ENCODE peak calls at places on chromosome 11, in four cellular contexts. P is psoas muscle, Z is uterus, S is fibroblast of lung. A is an unnamed sample.

GRCh38 chr11:103055174-103055890 is 36.6 kb downstream of the DCUN1D5 start:
- DNase-seq in P (no peak), S (peak; percentile 73), Z (no peak), A (peak; percentile 51)

GRCh38 chr11:131025020-131025419 is 108.7 kb upstream of the SNX19 start:
- DNase-seq in Z (no peak), S (peak; percentile 68), P (no peak), A (no peak)

GRCh38 chr11:77633856-77634425 is 3.7 kb downstream of the CLNS1A start:
- DNase-seq in S (peak; percentile 27), Z (no peak), P (no peak), A (no peak)

GRCh38 chr11:46210856-46211255 is 66.6 kb upstream of the CREB3L1 start:
- DNase-seq in Z (no peak), P (no peak), S (no peak), A (no peak)

GRCh38 chr11:130478204-130478701 is 29.8 kb downstream of the ADAMTS15 start:
- DNase-seq in Z (peak; percentile 86), S (peak; percentile 97), P (peak; percentile 87), A (peak; percentile 94)

GRCh38 chr11:123773026-123773425 is 18.7 kb upstream of the OR6X1 start:
- DNase-seq in S (no peak), Z (no peak), P (no peak), A (no peak)

GRCh38 chr11:40241524-40242037 is 1217.9 kb downstream of the LRRC4C start:
- DNase-seq in S (peak; percentile 8), Z (peak; percentile 57), P (no peak), A (no peak)

GRCh38 chr11:34787899-34788298 is 128.3 kb downstream of the APIP start:
- DNase-seq in Z (no peak), S (no peak), P (no peak), A (no peak)

GRCh38 chr11:46039990-46040389 is 81.3 kb downstream of the PHF21A start:
- DNase-seq in P (no peak), Z (no peak), S (peak; percentile 82), A (peak; percentile 20)

GRCh38 chr11:100574894-100575769 is 112.0 kb upstream of the ARHGAP42 start:
- DNase-seq in Z (no peak), P (no peak), S (peak; percentile 71), A (no peak)

GRCh38 chr11:7494086-7494775 is 8.9 kb downstream of the OLFML1 start:
- DNase-seq in S (no peak), Z (no peak), P (no peak), A (no peak)

GRCh38 chr11:121067912-121068652 is 33.0 kb upstream of the TECTA start:
- DNase-seq in P (no peak), S (peak; percentile 28), Z (no peak), A (no peak)

GRCh38 chr11:66314186-66314501 is 2.7 kb downstream of the CD248 start:
- DNase-seq in S (no peak), P (no peak), Z (no peak), A (no peak)

GRCh38 chr11:128021304-128022006 is 565.9 kb downstream of the ETS1 start:
- DNase-seq in P (no peak), Z (no peak), S (peak; percentile 31), A (no peak)

GRCh38 chr11:19715373-19715772 is 2.7 kb downstream of the NAV2 start:
- DNase-seq in P (no peak), Z (no peak), S (peak; percentile 81), A (no peak)

GRCh38 chr11:114059984-114060401 is 482 bp downstream of the ZBTB16 start:
- DNase-seq in P (peak; percentile 76), Z (no peak), S (peak; percentile 53), A (no peak)

GRCh38 chr11:44327730-44328691 is 18.1 kb upstream of the ALX4 start:
- DNase-seq in P (no peak), Z (no peak), S (no peak), A (no peak)
- TF ChIP-seq CTCF in P (no peak), Z (no peak), S (peak; percentile 7), A (peak; percentile 68)

DNA sequence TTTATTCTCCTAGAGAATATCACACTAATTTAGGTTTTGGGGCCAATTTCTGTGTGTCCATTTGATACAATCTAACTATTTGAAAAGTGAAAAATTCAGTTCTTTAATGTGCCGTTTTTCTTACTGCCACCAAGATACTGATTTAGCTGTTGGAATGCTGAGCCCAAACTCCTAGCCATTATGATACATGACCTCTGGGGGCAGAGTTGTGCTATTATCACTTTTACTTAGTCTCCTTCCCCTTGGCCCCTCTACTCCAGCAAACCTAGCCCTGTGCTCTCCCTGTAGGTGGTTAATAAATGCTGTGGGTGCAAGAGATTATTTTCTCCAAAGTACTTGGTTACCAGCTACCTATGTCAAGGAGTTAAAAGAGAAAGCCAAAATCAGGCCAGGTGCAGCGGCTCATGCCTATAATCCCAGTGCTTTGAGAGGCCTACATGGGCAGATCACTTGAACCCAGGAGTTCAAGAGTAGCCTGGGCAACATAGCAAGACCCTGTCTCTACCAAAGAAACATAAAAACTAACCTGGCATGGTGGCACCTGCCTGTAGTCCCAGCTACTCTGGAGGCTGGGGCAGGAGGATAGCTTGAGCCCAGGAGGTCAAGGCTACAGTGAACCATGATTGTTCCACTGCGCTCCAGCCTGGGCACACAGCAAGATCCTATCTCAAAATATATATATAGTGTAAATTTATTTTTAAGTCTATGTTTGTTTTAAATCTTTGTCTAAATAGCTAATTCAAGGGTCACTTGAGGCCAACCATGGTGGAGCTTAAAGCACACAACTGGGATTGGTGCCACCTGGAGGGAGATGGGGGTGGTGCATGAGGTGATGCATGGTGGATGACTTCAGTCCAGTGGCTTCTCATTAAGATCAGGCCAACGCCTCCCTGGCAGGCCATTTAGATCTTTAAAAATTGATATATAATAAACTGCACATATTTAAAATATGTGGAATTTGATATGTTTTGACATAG is 193.2 kb upstream of the PLET1 start:
- DNase-seq in S (peak; percentile 40), P (peak; percentile 61), Z (no peak), A (no peak)
- TF ChIP-seq CTCF in S (peak; percentile 53), P (peak; percentile 53), Z (peak; percentile 6), A (peak; percentile 38)

DNA sequence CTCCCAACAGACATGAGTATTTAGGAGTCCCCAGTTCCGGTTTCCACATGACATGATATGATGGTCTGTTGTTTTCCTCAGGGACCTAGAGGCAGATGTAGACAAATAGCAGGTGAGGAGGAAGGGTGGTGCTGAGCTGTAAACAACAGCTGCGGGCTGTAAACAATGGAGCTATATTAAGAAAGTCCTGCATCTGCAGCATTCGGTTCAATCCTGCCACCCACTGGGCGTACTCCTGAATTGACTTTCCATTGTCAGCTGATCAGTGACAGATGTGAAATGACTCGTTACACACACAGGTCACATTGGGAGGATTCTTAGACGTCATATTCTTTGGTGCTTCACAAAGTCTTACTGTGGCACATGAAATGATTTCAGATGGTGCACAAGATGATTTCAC is 26.8 kb upstream of the RAG1 start:
- DNase-seq in S (peak; percentile 51), Z (no peak), P (no peak), A (no peak)
- TF ChIP-seq CTCF in S (peak; percentile 32), Z (no peak), P (peak; percentile 38), A (no peak)

GRCh38 chr11:57432714-57433163 is 5.8 kb upstream of the SLC43A3 start:
- DNase-seq in S (peak; percentile 92), P (no peak), Z (no peak), A (no peak)

GRCh38 chr11:57432017-57432590 is 5.2 kb upstream of the SLC43A3 start:
- DNase-seq in Z (no peak), P (no peak), S (no peak), A (no peak)

GRCh38 chr11:57428643-57429042 is 1.7 kb upstream of the SLC43A3 start:
- DNase-seq in P (no peak), Z (no peak), S (no peak), A (no peak)

GRCh38 chr11:57429946-57430345 is 3.0 kb upstream of the SLC43A3 start:
- DNase-seq in S (no peak), P (no peak), Z (no peak), A (no peak)

DNA sequence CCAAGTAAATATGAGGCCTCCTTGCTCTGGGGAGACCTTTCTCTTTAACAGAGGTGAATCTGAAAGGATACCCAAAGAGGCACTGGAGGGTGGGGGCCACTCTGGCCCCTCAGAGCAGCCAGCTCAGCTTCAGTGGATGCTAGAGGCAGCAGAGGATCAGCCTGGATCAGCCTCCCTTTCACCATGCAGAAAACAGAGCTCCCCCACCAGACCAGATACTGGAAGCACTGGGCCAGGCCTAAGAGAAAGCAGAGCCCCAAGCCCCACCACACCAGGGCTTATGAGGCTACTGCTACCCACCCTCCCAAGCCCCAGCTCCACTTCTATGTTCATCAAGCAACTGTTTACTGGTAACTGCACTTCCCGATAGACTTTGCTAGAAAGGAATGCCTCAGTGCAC is 4.0 kb upstream of the SLC43A3 start:
- DNase-seq in S (no peak), Z (no peak), P (no peak), A (no peak)
- TF ChIP-seq CTCF in S (no peak), Z (no peak), P (no peak), A (no peak)

DNA sequence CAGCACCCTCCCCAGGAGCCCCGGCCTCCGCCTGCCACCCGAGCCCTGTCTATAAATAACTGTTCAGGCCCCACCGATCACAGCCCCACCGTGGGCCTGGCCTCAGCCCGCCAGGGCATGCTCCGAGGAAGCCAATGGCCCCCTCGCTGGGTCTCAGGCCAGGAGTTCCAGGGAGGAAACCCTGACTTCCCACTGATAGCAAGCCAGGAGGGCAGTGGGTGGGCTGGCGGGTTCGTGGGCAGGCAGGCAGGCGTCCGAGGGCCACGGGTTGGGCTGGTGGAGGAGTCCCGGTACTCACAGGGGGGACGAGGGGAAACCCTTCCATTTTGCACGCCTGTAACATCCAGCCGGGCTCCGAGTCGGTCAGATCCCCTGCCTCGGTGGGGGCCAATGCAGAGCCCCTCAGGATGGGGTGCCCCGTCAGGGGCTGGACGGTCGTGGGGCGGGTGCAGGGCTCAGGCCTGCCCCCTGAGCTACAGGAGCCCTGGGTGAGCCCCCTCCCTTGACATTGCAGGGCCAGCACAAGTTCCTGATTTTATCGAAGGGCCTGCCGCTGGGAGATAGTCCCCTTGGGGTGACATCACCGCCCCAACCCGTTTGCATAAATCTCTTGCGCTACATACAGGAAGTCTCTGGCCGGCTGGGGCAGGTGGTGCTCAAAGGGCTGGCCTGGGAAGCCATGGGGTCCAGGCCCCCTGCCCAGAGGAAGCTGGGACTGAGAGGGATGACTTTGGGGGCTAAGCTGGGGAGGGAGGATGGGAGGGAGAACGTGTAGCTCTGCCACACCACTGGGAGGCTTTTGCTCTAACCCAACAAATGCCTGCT is at the start of gene SPI1:
- DNase-seq in Z (no peak), S (no peak), P (peak; percentile 77), A (no peak)
- TF ChIP-seq CTCF in Z (no peak), S (no peak), P (no peak), A (no peak)

GRCh38 chr11:27237641-27238040 is 125.4 kb downstream of the CCDC34 start:
- DNase-seq in Z (no peak), P (no peak), S (no peak), A (no peak)

GRCh38 chr11:27231519-27231918 is 131.5 kb downstream of the CCDC34 start:
- DNase-seq in Z (no peak), S (no peak), P (no peak), A (no peak)

GRCh38 chr11:27234961-27235360 is 128.1 kb downstream of the CCDC34 start:
- DNase-seq in Z (no peak), P (no peak), S (no peak), A (no peak)

GRCh38 chr11:27233654-27234042 is 129.4 kb downstream of the CCDC34 start:
- DNase-seq in Z (no peak), S (no peak), P (no peak), A (no peak)

GRCh38 chr11:27234043-27234668 is 128.9 kb downstream of the CCDC34 start:
- DNase-seq in Z (peak; percentile 69), S (peak; percentile 82), P (peak; percentile 61), A (peak; percentile 92)
- TF ChIP-seq CTCF in Z (peak; percentile 1), S (peak; percentile 9), P (peak; percentile 13), A (no peak)